ENCODE peak calls at places on chromosomes 3 and 15, in nine cellular contexts. W is stimulated activated CD8-positive, alpha-beta memory T cell treated with anti-CD3 and anti-CD28 coated beads, Interleukin-15, amount 100 ng/mL, for 1 hour; I is activated gamma-delta T cell treated with Interleukin-2 at 50 U/mL for 16 hours; X is naive thymus-derived CD8-positive, alpha-beta T cell; M is activated naive CD8-positive, alpha-beta T cell treated with anti-CD3 and anti-CD28 coated beads for 36 hours; G is uterus; Z is pons; E is breast epithelium; Q is Right ventricle myocardium superior. C is an unnamed sample.

GRCh38 chr15:67542462-67543347 is at the start of gene MAP2K5:
- DNase-seq in I (peak; percentile 76), X (peak; percentile 77), G (peak; percentile 78), W (peak; percentile 53), Q (peak; percentile 94), M (peak; percentile 84), E (peak; percentile 87), Z (peak; percentile 68), C (peak; percentile 97)

GRCh38 chr3:97658670-97659285 is 105.8 kb upstream of the ARL6 start:
- DNase-seq in E (no peak), W (no peak), Q (no peak), Z (peak; percentile 45), X (no peak), I (no peak), G (no peak), M (no peak), C (no peak)

GRCh38 chr3:4995500-4996053 is 16.3 kb downstream of the BHLHE40 start:
- DNase-seq in W (no peak), I (no peak), G (no peak), Q (no peak), X (no peak), E (no peak), Z (no peak), M (no peak), C (no peak)

GRCh38 chr3:158991146-158991705 is 189.4 kb downstream of the MFSD1 start:
- DNase-seq in X (no peak), Q (no peak), G (no peak), W (no peak), Z (no peak), M (no peak), I (no peak), E (no peak), C (no peak)

GRCh38 chr15:70492240-70493177 is 270.8 kb downstream of the UACA start:
- DNase-seq in E (no peak), Q (peak; percentile 79), G (no peak), M (peak; percentile 82), I (peak; percentile 86), Z (peak; percentile 35), X (peak; percentile 37), W (peak; percentile 64), C (no peak)

GRCh38 chr15:98684995-98685525 is 36.7 kb downstream of the IGF1R start:
- DNase-seq in G (no peak), I (no peak), X (no peak), Z (no peak), Q (no peak), E (no peak), W (no peak), M (no peak), C (no peak)

GRCh38 chr3:112822116-112823055 is 24.3 kb downstream of the CD200R1L start:
- DNase-seq in I (no peak), G (no peak), W (no peak), Q (no peak), E (no peak), X (no peak), M (no peak), Z (no peak), C (no peak)

GRCh38 chr3:90010341-90010740 is 902.9 kb downstream of the EPHA3 start:
- DNase-seq in G (no peak), W (no peak), M (no peak), X (no peak), Z (no peak), E (no peak), Q (no peak), I (no peak), C (no peak)

GRCh38 chr3:60755094-60755493 is 496.2 kb downstream of the FHIT start:
- DNase-seq in Z (peak; percentile 17), I (no peak), M (no peak), E (no peak), G (no peak), X (no peak), W (no peak), Q (no peak), C (no peak)

GRCh38 chr3:146313411-146314111 is 62.7 kb upstream of the PLSCR4 start:
- DNase-seq in I (no peak), X (no peak), G (no peak), Q (no peak), M (no peak), W (no peak), Z (no peak), E (no peak), C (no peak)

GRCh38 chr3:192915724-192916123 is 1.9 kb downstream of the MB21D2 start:
- DNase-seq in Q (no peak), X (no peak), G (no peak), Z (peak; percentile 34), W (no peak), I (no peak), E (no peak), M (no peak), C (no peak)

GRCh38 chr3:169634618-169635236 is 28.8 kb downstream of the MECOM start:
- DNase-seq in X (no peak), I (no peak), Z (no peak), M (no peak), W (no peak), G (peak; percentile 19), E (no peak), Q (no peak), C (no peak)

GRCh38 chr15:93028111-93028631 is 60.8 kb downstream of the RGMA start:
- DNase-seq in Z (no peak), X (no peak), M (no peak), E (no peak), I (no peak), G (no peak), Q (no peak), W (no peak), C (no peak)

GRCh38 chr3:27565201-27565827 is 81.1 kb upstream of the SLC4A7 start:
- DNase-seq in W (no peak), I (no peak), M (no peak), G (no peak), Q (no peak), Z (peak; percentile 39), E (no peak), X (no peak), C (no peak)

GRCh38 chr15:91985297-91985696 is 131.8 kb downstream of the SLCO3A1 start:
- DNase-seq in E (no peak), M (no peak), G (no peak), Z (no peak), W (no peak), X (no peak), Q (no peak), I (no peak), C (no peak)

GRCh38 chr15:29534378-29534777 is 264.8 kb upstream of the NSMCE3 start:
- DNase-seq in X (no peak), E (no peak), Q (no peak), W (no peak), G (no peak), I (no peak), M (no peak), Z (no peak), C (no peak)

GRCh38 chr3:36944641-36945270 is at the start of gene TRANK1:
- DNase-seq in Q (peak; percentile 77), E (peak; percentile 54), X (peak; percentile 67), W (peak; percentile 62), I (peak; percentile 76), Z (peak; percentile 37), M (peak; percentile 84), G (peak; percentile 69), C (peak; percentile 87)

GRCh38 chr3:133466531-133467386 is 66.9 kb downstream of the BFSP2 start:
- DNase-seq in I (no peak), E (no peak), Q (peak; percentile 59), X (no peak), Z (no peak), M (no peak), W (no peak), G (no peak), C (no peak)

GRCh38 chr3:37214076-37214475 is 39.7 kb upstream of the LRRFIP2 start:
- DNase-seq in M (no peak), E (no peak), W (no peak), X (no peak), Z (no peak), Q (no peak), I (no peak), G (no peak), C (no peak)

GRCh38 chr3:136366289-136366688 is 116.1 kb downstream of the PCCB start:
- DNase-seq in Q (no peak), X (no peak), I (no peak), Z (no peak), G (no peak), M (no peak), W (no peak), E (no peak), C (no peak)

GRCh38 chr3:79086514-79086913 is 681.3 kb downstream of the ROBO1 start:
- DNase-seq in I (no peak), Q (no peak), X (no peak), M (peak; percentile 3), G (no peak), Z (peak; percentile 63), E (no peak), W (no peak), C (no peak)

GRCh38 chr3:193292386-193292785 is 51.4 kb downstream of the PLAAT1 start:
- DNase-seq in M (no peak), I (no peak), Z (no peak), E (no peak), Q (no peak), W (no peak), X (no peak), G (no peak), C (no peak)

GRCh38 chr3:10615715-10616114 is 110.3 kb upstream of the ATP2B2 start:
- DNase-seq in E (peak; percentile 2), G (no peak), Z (no peak), Q (no peak), W (no peak), M (no peak), X (no peak), I (no peak), C (no peak)

GRCh38 chr3:179624471-179624870 is 19.9 kb downstream of the NDUFB5 start:
- DNase-seq in I (no peak), E (no peak), Z (no peak), W (no peak), G (no peak), X (no peak), M (no peak), Q (no peak), C (no peak)

GRCh38 chr15:61682891-61683500 is 377.3 kb downstream of the VPS13C start:
- DNase-seq in I (no peak), Z (no peak), W (no peak), Q (no peak), X (no peak), G (no peak), E (no peak), M (no peak), C (no peak)

GRCh38 chr15:57377478-57377847 is 1.2 kb downstream of the CGNL1 start:
- DNase-seq in M (no peak), Z (no peak), X (no peak), W (no peak), Q (no peak), G (no peak), E (no peak), I (no peak), C (no peak)

GRCh38 chr3:13801361-13802214 is 78.3 kb downstream of the WNT7A start:
- DNase-seq in E (no peak), W (no peak), Z (no peak), G (no peak), I (no peak), M (no peak), X (no peak), Q (no peak), C (peak; percentile 47)

GRCh38 chr15:40038267-40038653 is 721 bp downstream of the SRP14 start:
- DNase-seq in M (no peak), X (no peak), Q (no peak), I (no peak), E (no peak), W (no peak), G (no peak), Z (no peak), C (no peak)

GRCh38 chr3:140176526-140176925 is 241.5 kb downstream of the CLSTN2 start:
- DNase-seq in G (no peak), X (no peak), Q (no peak), M (no peak), W (no peak), Z (no peak), I (no peak), E (no peak), C (no peak)